ENCODE peak calls at places on chromosomes 1 and 21, in six cellular contexts. V is breast epithelium, G is BJ, E is tibial nerve, B is tibial artery, L is heart left ventricle. Q is an unnamed sample.

GRCh38 chr1:220906561-220907334 is 27.5 kb downstream of the HLX start:
- DNase-seq in V (no peak), B (no peak), E (no peak), L (no peak), G (no peak), Q (no peak)

GRCh38 chr1:146032613-146033219 is 11.2 kb upstream of the HJV start:
- DNase-seq in L (no peak), G (no peak), B (no peak), E (no peak), V (no peak), Q (no peak)

GRCh38 chr1:48068216-48068615 is 71.0 kb upstream of the TRABD2B start:
- DNase-seq in G (no peak), L (no peak), B (no peak), E (no peak), V (no peak), Q (no peak)

GRCh38 chr1:5990913-5991783 is 1.1 kb downstream of the NPHP4 start:
- DNase-seq in E (no peak), B (no peak), V (no peak), L (peak; percentile 63), G (no peak), Q (no peak)

GRCh38 chr1:145707183-145707867 is at the start of gene PDZK1:
- DNase-seq in V (no peak), B (no peak), E (no peak), L (no peak), G (no peak), Q (no peak)

GRCh38 chr1:247090455-247090854 is 11.8 kb upstream of the ZNF670 start:
- DNase-seq in V (no peak), G (no peak), B (no peak), E (no peak), L (no peak), Q (no peak)

GRCh38 chr21:36980280-36981048 is 14.0 kb upstream of the HLCS start:
- DNase-seq in E (no peak), V (no peak), G (no peak), B (no peak), L (peak; percentile 24), Q (no peak)

GRCh38 chr1:83508485-83509151 is 490.3 kb downstream of the TTLL7 start:
- DNase-seq in E (peak; percentile 43), L (peak; percentile 43), B (peak; percentile 24), G (peak; percentile 96), V (no peak), Q (peak; percentile 92)

GRCh38 chr1:54291276-54292014 is 91.5 kb downstream of the MRPL37 start:
- DNase-seq in G (no peak), B (no peak), E (no peak), L (no peak), V (no peak), Q (no peak)

GRCh38 chr1:248756636-248757035 is 1.1 kb upstream of the LYPD8 start:
- DNase-seq in V (no peak), G (no peak), B (no peak), E (no peak), L (no peak), Q (no peak)

GRCh38 chr1:180628646-180629045 is 3.2 kb upstream of the XPR1 start:
- DNase-seq in G (no peak), B (no peak), V (no peak), L (no peak), E (no peak), Q (no peak)

GRCh38 chr1:180627411-180627810 is 4.4 kb upstream of the XPR1 start:
- DNase-seq in L (no peak), V (no peak), G (no peak), E (no peak), B (no peak), Q (no peak)

GRCh38 chr1:180626711-180627110 is 5.1 kb upstream of the XPR1 start:
- DNase-seq in E (no peak), B (no peak), L (no peak), V (no peak), G (no peak), Q (no peak)

GRCh38 chr1:180622658-180623508 is 8.9 kb upstream of the XPR1 start:
- DNase-seq in G (no peak), L (no peak), E (no peak), V (no peak), B (no peak), Q (no peak)

DNA sequence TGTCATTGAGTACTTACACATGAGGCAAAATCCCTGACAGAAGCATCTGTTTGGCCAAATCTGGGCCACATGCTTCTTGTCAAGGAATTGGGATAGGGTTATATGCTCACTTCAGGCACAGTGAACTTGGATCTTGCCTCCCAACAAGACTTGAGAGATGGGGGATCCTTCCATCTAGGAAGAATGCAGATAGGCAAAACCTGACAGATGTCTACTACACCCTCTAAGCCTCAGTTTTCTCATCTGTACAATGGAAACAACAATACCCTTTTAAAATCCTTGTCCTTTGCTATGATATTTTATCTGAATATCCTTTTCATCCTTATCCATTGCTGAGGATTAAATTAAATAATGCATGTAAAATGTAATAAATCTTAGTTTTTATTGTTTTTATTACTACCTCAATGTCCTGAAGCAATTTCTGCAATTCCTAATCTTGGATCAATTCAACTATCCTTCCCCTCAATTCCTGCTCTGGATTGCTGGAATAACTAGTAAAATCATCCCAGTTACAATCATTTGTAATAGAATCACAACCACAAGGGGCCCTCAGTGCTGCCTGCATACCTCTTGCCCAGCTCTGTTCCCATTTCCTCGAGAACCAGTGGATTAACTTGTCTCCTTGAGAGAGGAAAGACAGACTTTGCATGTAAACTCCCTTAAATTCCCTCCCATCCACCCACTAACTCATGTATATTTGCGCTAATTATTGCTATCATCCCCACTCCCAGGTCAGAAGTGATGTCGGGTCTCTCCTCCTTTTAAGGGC is 8.1 kb upstream of the XPR1 start:
- DNase-seq in B (no peak), V (no peak), G (no peak), E (no peak), L (no peak), Q (no peak)
- TF ChIP-seq CTCF in B (no peak), V (no peak), G (peak; percentile 47), E (no peak), L (no peak), Q (peak; percentile 30)

GRCh38 chr1:94807742-94808491 is 12.2 kb upstream of the SLC44A3 start:
- DNase-seq in E (no peak), G (no peak), L (no peak), V (no peak), B (no peak), Q (no peak)
- TF ChIP-seq CTCF in E (no peak), G (no peak), L (no peak), V (no peak), B (no peak), Q (no peak)

DNA sequence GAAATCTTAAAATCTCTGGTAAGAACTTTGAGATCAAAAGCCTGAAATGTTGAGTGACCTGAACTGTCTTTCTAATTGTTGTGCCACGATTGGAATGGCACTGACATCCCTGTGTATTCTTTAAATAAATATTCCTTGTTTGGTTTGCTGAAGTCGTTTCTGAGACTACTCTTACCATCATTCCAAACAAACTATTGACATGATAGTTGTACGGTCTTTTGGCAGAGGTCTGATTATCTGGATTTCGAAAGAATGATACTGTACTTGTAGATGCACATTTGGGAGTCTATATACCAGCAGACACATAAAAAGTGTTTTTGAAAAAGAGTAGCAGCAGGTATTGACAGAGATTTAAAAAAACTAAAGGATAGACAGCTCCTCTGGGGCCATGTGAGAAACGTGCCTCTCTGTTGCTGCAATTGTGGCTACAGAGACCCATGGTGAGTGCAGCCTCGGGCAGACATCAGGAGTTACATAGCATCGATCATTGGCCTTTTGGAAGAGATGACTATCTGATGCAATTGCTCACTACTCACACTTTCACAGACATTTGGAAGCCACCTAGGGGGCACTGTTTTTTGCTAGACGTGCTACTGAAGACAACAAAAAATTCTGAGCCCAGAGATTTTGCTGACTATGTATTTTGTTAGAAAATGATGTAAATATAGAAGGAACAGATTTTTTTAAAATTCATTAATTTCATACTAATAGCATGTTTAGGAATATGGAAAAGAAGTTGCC is 464.5 kb downstream of the KCNT2 start:
- DNase-seq in G (no peak), E (no peak), B (no peak), V (no peak), L (no peak), Q (no peak)
- TF ChIP-seq CTCF in G (no peak), E (no peak), B (no peak), V (no peak), L (no peak), Q (no peak)

DNA sequence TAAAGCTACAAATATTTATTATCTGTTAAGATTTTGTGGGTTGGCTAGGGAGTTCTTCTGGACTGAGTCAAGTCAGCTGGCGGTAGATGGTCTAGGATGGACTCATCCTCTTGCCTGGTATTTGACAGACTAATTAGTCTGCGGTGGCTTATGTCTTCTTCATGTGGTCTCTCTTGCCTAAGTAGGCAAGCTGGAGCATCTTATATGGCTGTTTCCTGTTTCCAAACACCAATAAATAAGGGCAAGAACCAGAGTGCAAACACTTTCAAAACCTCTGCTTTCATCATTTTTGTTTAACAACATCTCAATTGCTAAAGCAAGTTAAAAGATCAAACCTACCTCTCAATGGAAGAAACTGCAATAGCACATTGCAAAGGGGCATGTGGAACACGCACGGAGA is 484.8 kb downstream of the PTPRC start:
- DNase-seq in E (no peak), G (peak; percentile 66), L (no peak), V (no peak), B (no peak), Q (no peak)
- TF ChIP-seq CTCF in E (no peak), G (peak; percentile 3), L (no peak), V (no peak), B (no peak), Q (no peak)

GRCh38 chr1:11967028-11967547 is 13.2 kb upstream of the MFN2 start:
- DNase-seq in G (no peak), V (no peak), L (no peak), E (no peak), B (no peak), Q (no peak)
- TF ChIP-seq CTCF in G (peak; percentile 39), V (peak; percentile 40), L (peak; percentile 30), E (no peak), B (peak; percentile 28), Q (peak; percentile 4)

DNA sequence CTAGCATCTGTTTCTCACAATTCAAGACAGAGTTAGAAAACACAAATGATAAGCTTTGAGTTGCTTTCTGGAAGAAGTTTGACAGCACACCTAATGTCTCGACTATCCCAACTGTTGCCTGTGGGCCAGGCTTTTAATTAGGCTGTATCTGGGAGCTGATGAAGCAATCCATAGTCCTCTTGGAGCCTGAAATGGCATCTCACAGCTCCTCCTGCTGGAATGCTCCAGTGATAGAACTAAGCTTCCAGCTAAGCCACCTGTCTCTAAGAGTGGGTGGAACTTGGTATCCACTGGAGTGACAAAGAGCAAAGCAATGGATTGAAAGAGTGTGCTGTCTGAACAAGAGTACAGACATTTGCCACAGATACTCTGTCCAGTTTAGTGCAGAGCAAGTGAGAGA is 605.3 kb upstream of the NR5A2 start:
- DNase-seq in E (no peak), B (no peak), L (no peak), V (no peak), G (peak; percentile 3), Q (peak; percentile 3)
- TF ChIP-seq CTCF in E (no peak), B (no peak), L (no peak), V (no peak), G (peak; percentile 65), Q (peak; percentile 55)

GRCh38 chr1:26761217-26761616 is 26.5 kb upstream of the PIGV start:
- DNase-seq in B (no peak), L (no peak), G (no peak), V (no peak), E (no peak), Q (no peak)
- TF ChIP-seq CTCF in B (no peak), L (no peak), G (peak; percentile 15), V (no peak), E (no peak), Q (no peak)